ENCODE peak calls at places on chromosomes 5 and 9, in four cellular contexts. One of them, this sample, is unnamed.
A peak's percentile ranks its signal among the peaks of the same experiment; 100 is the strongest.

GRCh38 chr9:114433086-114433485 is 45.3 kb upstream of the AKNA start:
- DNase-seq in H1: no peak
- DNase-seq in H9: peak; percentile 20
- DNase-seq in mesendoderm: no peak
- DNase-seq in this sample: no peak

GRCh38 chr9:138097501-138097991 is 220.0 kb downstream of the CACNA1B start:
- DNase-seq in H1: no peak
- DNase-seq in H9: peak; percentile 14
- DNase-seq in mesendoderm: no peak
- DNase-seq in this sample: no peak

GRCh38 chr9:128684325-128685021 is 4.5 kb upstream of the SET start:
- DNase-seq in H9: peak; percentile 87
- DNase-seq in H1: peak; percentile 78
- DNase-seq in mesendoderm: peak; percentile 96
- DNase-seq in this sample: peak; percentile 76

GRCh38 chr5:80246995-80247729 is 8.7 kb downstream of the SERINC5 start:
- DNase-seq in mesendoderm: peak; percentile 93
- DNase-seq in H1: no peak
- DNase-seq in H9: peak; percentile 82
- DNase-seq in this sample: peak; percentile 91

GRCh38 chr5:97133106-97133505 is 9.3 kb downstream of the LIX1 start:
- DNase-seq in H9: no peak
- DNase-seq in mesendoderm: no peak
- DNase-seq in H1: no peak
- DNase-seq in this sample: no peak

GRCh38 chr5:172648008-172648359 is 6.9 kb downstream of the NEURL1B start:
- DNase-seq in H9: no peak
- DNase-seq in mesendoderm: peak; percentile 87
- DNase-seq in H1: no peak
- DNase-seq in this sample: no peak

GRCh38 chr9:137411670-137412380 is 11.1 kb downstream of the EXD3 start:
- DNase-seq in H1: no peak
- DNase-seq in H9: peak; percentile 18
- DNase-seq in mesendoderm: no peak
- DNase-seq in this sample: peak; percentile 94

GRCh38 chr5:62283856-62284255 is 22.1 kb upstream of the KIF2A start:
- DNase-seq in H9: no peak
- DNase-seq in H1: no peak
- DNase-seq in mesendoderm: no peak
- DNase-seq in this sample: no peak

GRCh38 chr5:6401410-6401809 is 23.1 kb upstream of the MED10 start:
- DNase-seq in H9: no peak
- DNase-seq in H1: no peak
- DNase-seq in mesendoderm: no peak
- DNase-seq in this sample: no peak

GRCh38 chr9:77952641-77953341 is 78.8 kb downstream of the GNAQ start:
- DNase-seq in H1: no peak
- DNase-seq in H9: no peak
- DNase-seq in mesendoderm: no peak
- DNase-seq in this sample: peak; percentile 49
- H3K4me1 ChIP-seq in H1: peaks cover 2% of the 10 kb centered on the region
- H3K4me1 ChIP-seq in H9: peaks cover 11% of the 10 kb centered on the region
- H3K4me1 ChIP-seq in mesendoderm: peaks cover 17% of the 10 kb centered on the region
- H3K4me1 ChIP-seq in this sample: peaks cover 11% of the 10 kb centered on the region

GRCh38 chr9:86488345-86488744 is 134.1 kb upstream of the TUT7 start:
- DNase-seq in mesendoderm: no peak
- DNase-seq in H1: no peak
- DNase-seq in H9: no peak
- DNase-seq in this sample: no peak
- H3K56ac ChIP-seq in mesendoderm: no peak overlapping the region
- H3K56ac ChIP-seq in H1: no peak overlapping the region
- H3K56ac ChIP-seq in H9: no peak overlapping the region
- H3K56ac ChIP-seq in this sample: no peak overlapping the region

DNA sequence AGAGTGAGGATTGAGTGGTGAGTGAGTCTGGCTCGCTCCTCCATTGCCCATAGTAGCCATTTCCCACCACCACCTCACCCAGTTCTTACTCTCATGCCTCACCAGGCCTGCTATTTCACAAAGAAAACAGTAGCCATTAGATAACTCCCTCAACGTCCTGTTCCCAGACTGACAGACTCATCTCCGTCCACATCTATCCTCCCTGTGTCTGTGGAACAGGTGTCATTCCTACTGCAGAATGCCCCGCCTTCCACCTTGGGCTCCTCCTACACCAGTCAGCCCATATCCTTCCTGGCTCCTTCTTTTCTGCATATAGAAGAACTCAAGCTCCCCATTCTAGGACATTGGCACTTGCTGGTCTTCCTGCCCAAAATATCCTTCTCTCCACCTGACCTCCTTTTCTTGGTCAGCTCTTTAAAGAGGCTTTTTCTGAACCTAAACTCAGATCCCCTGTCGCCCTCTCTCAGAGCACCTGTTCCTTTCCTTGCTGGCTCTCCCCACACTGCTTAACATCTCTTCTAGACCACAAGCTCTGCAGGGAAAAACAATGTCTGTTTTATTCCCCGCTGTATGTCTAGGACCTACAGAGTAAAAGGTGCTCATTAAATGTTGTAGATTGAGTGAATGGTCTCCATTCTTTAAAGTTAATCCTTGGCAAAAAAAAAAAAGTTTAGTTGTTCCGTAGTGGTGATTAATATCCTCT is 3.2 kb downstream of the TNFAIP8 start:
- DNase-seq in mesendoderm: no peak
- DNase-seq in H1: no peak
- DNase-seq in H9: no peak
- DNase-seq in this sample: no peak
- H3K4me1 ChIP-seq in mesendoderm: peaks cover 7% of the 10 kb centered on the region
- H3K4me1 ChIP-seq in H1: peaks cover 2% of the 10 kb centered on the region
- H3K4me1 ChIP-seq in H9: peaks cover 11% of the 10 kb centered on the region
- H3K4me1 ChIP-seq in this sample: peaks cover 20% of the 10 kb centered on the region

DNA sequence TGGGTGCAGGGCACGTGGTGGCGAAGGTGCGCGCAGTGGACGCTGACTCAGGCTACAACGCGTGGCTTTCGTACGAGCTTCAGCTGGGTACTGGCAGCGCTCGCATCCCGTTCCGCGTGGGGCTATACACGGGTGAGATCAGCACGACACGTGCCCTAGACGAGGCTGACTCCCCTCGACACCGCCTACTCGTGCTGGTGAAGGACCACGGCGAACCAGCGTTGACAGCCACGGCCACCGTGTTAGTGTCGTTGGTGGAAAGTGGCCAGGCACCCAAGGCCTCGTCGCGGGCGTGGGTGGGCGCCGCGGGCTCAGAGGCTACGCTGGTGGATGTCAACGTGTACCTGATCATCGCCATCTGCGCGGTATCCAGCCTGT is 2.1 kb downstream of the PCDHA2 start:
- DNase-seq in H1: no peak
- DNase-seq in H9: no peak
- DNase-seq in mesendoderm: no peak
- DNase-seq in this sample: no peak
- H3K56ac ChIP-seq in H1: no peak overlapping the region
- H3K56ac ChIP-seq in H9: no peak overlapping the region
- H3K56ac ChIP-seq in mesendoderm: no peak overlapping the region
- H3K56ac ChIP-seq in this sample: no peak overlapping the region

GRCh38 chr5:168649306-168649705 is 70.1 kb upstream of the PANK3 start:
- DNase-seq in H1: no peak
- DNase-seq in mesendoderm: no peak
- DNase-seq in H9: no peak
- DNase-seq in this sample: no peak

GRCh38 chr5:168653611-168654010 is 74.4 kb upstream of the PANK3 start:
- DNase-seq in H9: no peak
- DNase-seq in H1: no peak
- DNase-seq in mesendoderm: no peak
- DNase-seq in this sample: no peak

GRCh38 chr5:168652516-168652915 is 73.3 kb upstream of the PANK3 start:
- DNase-seq in mesendoderm: no peak
- DNase-seq in H1: no peak
- DNase-seq in H9: no peak
- DNase-seq in this sample: no peak

GRCh38 chr5:168654225-168654624 is 75.1 kb upstream of the PANK3 start:
- DNase-seq in H9: no peak
- DNase-seq in H1: no peak
- DNase-seq in mesendoderm: no peak
- DNase-seq in this sample: peak; percentile 7

DNA sequence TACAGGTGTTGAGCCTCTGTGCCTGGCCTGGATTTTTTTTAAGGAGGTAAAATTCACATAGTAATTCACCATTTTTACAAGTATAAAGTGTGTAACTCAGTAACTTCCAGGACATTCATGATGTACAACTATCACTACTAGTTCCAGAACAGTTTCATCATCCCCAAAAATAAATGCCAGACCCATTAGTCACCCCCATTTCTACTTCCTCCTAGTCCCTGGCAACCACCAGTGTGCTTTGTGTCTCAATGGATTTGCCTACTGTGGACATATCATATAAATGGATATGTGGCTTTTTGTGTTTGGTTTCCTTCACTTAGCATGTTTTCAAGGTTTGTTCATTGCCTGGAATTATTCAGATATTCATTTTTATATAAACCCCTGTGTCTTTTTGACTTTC is 72.5 kb upstream of the PANK3 start:
- DNase-seq in H1: no peak
- DNase-seq in mesendoderm: no peak
- DNase-seq in H9: no peak
- DNase-seq in this sample: peak; percentile 50
- H3K4me1 ChIP-seq in H1: no peaks in the 10 kb centered on the region
- H3K4me1 ChIP-seq in mesendoderm: no peaks in the 10 kb centered on the region
- H3K4me1 ChIP-seq in H9: no peaks in the 10 kb centered on the region
- H3K4me1 ChIP-seq in this sample: no peaks in the 10 kb centered on the region

This sample was measured in IMR-90.